ENCODE peak calls at places on chromosomes 3 and 15, in seven cellular contexts. One of them, this sample, is unnamed.
A peak's percentile ranks its signal among the peaks of the same experiment; 100 is the strongest.

GRCh38 chr15:59519329-59519728 is 81.3 kb downstream of the FAM81A start:
- DNase-seq in A549: no peak
- DNase-seq in HepG2: no peak
- DNase-seq in H1: no peak
- DNase-seq in endothelial cell of umbilical vein: no peak
- DNase-seq in HCT116: no peak
- DNase-seq in SK-N-SH: no peak
- DNase-seq in this sample: no peak

GRCh38 chr3:197333901-197334639 is 35.7 kb upstream of the DLG1 start:
- DNase-seq in A549: no peak
- DNase-seq in HepG2: no peak
- DNase-seq in H1: no peak
- DNase-seq in endothelial cell of umbilical vein: no peak
- DNase-seq in HCT116: no peak
- DNase-seq in SK-N-SH: no peak
- DNase-seq in this sample: no peak

GRCh38 chr3:143236226-143236964 is 116.8 kb downstream of the CHST2 start:
- DNase-seq in A549: no peak
- DNase-seq in HepG2: no peak
- DNase-seq in H1: no peak
- DNase-seq in endothelial cell of umbilical vein: peak; percentile 19
- DNase-seq in HCT116: no peak
- DNase-seq in SK-N-SH: no peak
- DNase-seq in this sample: peak; percentile 52

GRCh38 chr3:193831495-193832455 is 238.8 kb downstream of the OPA1 start:
- DNase-seq in A549: no peak
- DNase-seq in HepG2: no peak
- DNase-seq in H1: no peak
- DNase-seq in endothelial cell of umbilical vein: no peak
- DNase-seq in HCT116: no peak
- DNase-seq in SK-N-SH: no peak
- DNase-seq in this sample: peak; percentile 18

GRCh38 chr3:72976182-72976825 is 20.3 kb upstream of the PPP4R2 start:
- DNase-seq in A549: no peak
- DNase-seq in HepG2: no peak
- DNase-seq in H1: no peak
- DNase-seq in endothelial cell of umbilical vein: no peak
- DNase-seq in HCT116: no peak
- DNase-seq in SK-N-SH: no peak
- DNase-seq in this sample: peak; percentile 32

GRCh38 chr3:35829499-35829898 is 190.2 kb downstream of the ARPP21 start:
- DNase-seq in A549: peak; percentile 15
- DNase-seq in HepG2: peak; percentile 1
- DNase-seq in H1: no peak
- DNase-seq in endothelial cell of umbilical vein: no peak
- DNase-seq in HCT116: no peak
- DNase-seq in SK-N-SH: peak; percentile 7
- DNase-seq in this sample: no peak

GRCh38 chr3:110738531-110738930 is 333.1 kb upstream of the NECTIN3 start:
- DNase-seq in A549: no peak
- DNase-seq in HepG2: no peak
- DNase-seq in H1: no peak
- DNase-seq in endothelial cell of umbilical vein: no peak
- DNase-seq in HCT116: no peak
- DNase-seq in SK-N-SH: no peak
- DNase-seq in this sample: no peak

GRCh38 chr3:25665646-25666136 is 984 bp upstream of the TOP2B start:
- DNase-seq in A549: no peak
- DNase-seq in HepG2: no peak
- DNase-seq in H1: no peak
- DNase-seq in endothelial cell of umbilical vein: no peak
- DNase-seq in HCT116: no peak
- DNase-seq in SK-N-SH: no peak
- DNase-seq in this sample: peak; percentile 56

GRCh38 chr15:40871749-40872617 is 2.1 kb downstream of the RHOV start:
- DNase-seq in A549: no peak
- DNase-seq in HepG2: no peak
- DNase-seq in H1: no peak
- DNase-seq in endothelial cell of umbilical vein: no peak
- DNase-seq in HCT116: no peak
- DNase-seq in SK-N-SH: no peak
- DNase-seq in this sample: no peak

GRCh38 chr3:55620361-55621025 is 133.4 kb upstream of the WNT5A start:
- DNase-seq in A549: no peak
- DNase-seq in HepG2: no peak
- DNase-seq in H1: no peak
- DNase-seq in endothelial cell of umbilical vein: no peak
- DNase-seq in HCT116: no peak
- DNase-seq in SK-N-SH: no peak
- DNase-seq in this sample: no peak

DNA sequence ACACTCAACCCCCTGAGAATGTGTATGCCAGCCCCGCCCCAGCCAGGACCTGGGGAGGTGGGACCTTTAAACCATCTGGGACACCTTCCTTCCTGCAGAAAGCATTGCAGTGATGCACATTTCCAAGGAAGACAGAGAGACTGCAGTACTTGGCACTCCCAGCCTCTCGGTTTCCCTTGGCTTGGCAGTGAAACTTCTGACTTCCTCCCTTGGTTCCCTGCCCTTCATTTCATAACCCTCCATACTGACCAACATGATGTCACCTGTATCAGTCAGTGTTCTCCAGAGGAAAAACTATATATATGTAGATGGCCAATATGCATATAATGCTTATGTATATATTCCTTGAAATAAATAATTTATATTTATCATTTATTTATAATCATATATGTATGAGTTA is 103.2 kb downstream of the SST start:
- DNase-seq in A549: no peak
- DNase-seq in HepG2: no peak
- DNase-seq in H1: no peak
- DNase-seq in endothelial cell of umbilical vein: no peak
- DNase-seq in HCT116: no peak
- DNase-seq in SK-N-SH: no peak
- DNase-seq in this sample: no peak
- TF ChIP-seq MAX in A549: no peak
- TF ChIP-seq MAX in HepG2: no peak
- TF ChIP-seq MAX in H1: no peak
- TF ChIP-seq MAX in endothelial cell of umbilical vein: no peak
- TF ChIP-seq MAX in HCT116: no peak
- TF ChIP-seq MAX in SK-N-SH: no peak
- TF ChIP-seq MAX in this sample: no peak

DNA sequence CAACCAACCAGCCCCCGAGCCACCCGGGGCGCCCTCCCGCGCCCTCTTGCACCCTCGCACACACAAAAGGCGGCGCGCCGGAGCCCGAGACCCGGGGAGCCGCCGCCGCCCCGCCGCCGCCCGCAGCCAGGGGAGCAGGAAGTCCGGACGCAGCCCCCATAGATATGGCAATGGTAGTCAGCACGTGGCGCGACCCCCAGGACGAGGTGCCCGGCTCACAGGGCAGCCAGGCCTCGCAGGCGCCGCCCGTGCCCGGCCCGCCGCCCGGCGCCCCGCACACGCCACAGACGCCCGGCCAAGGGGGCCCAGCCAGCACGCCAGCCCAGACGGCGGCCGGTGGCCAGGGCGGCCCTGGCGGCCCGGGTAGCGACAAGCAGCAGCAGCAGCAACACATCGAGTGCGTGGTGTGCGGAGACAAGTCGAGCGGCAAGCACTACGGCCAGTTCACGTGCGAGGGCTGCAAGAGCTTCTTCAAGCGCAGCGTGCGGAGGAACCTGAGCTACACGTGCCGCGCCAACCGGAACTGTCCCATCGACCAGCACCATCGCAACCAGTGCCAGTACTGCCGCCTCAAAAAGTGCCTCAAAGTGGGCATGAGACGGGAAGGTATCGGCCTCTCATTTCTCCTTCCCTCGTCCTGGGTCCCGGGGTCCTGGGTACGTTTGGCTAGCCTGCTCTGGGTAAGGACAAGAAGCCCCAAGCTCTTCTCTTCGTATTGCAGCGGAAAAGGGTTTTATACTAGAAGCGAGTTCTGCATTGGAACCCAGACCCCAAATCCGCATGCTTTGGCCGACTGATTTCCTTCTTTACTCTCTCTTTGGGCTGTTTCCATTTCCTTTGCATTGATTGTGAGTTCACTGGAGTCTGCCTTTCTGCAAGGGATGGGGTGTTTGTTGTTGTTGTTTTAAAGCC is 1.7 kb downstream of the NR2F2 start:
- DNase-seq in A549: no peak
- DNase-seq in HepG2: no peak
- DNase-seq in H1: no peak
- DNase-seq in endothelial cell of umbilical vein: peak; percentile 40
- DNase-seq in HCT116: no peak
- DNase-seq in SK-N-SH: no peak
- DNase-seq in this sample: peak; percentile 89
- H3K4me3 ChIP-seq in A549: peak overlapping the region; percentile 71
- H3K4me3 ChIP-seq in HepG2: peak overlapping the region; percentile 68
- H3K4me3 ChIP-seq in H1: peak overlapping the region; percentile 56
- H3K4me3 ChIP-seq in endothelial cell of umbilical vein: peak overlapping the region; percentile 92
- H3K4me3 ChIP-seq in HCT116: peak overlapping the region; percentile 86
- H3K4me3 ChIP-seq in SK-N-SH: peak overlapping the region; percentile 70
- H3K4me3 ChIP-seq in this sample: peak overlapping the region; percentile 94

DNA sequence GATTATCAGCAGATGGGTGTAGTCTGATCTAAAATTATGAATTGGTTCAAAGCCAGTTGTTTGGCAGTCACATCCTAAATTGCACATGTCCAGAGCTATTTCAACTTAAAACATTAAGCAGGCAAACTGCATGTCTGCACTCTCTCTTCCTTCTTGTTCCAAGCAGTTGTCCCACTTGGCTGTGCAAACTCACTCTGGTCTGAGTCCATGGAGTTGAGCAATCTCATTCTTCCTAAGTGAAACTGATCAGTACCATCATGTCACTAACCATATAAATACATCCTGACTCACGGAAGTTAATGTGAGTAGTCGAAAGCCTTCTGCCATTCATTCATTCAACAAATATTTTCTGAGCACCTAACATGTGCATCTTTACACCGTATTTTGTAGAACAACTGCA is 353.0 kb downstream of the ROBO1 start:
- DNase-seq in A549: no peak
- DNase-seq in HepG2: no peak
- DNase-seq in H1: no peak
- DNase-seq in endothelial cell of umbilical vein: no peak
- DNase-seq in HCT116: no peak
- DNase-seq in SK-N-SH: no peak
- DNase-seq in this sample: no peak
- TF ChIP-seq MAX in A549: no peak
- TF ChIP-seq MAX in HepG2: no peak
- TF ChIP-seq MAX in H1: no peak
- TF ChIP-seq MAX in endothelial cell of umbilical vein: no peak
- TF ChIP-seq MAX in HCT116: no peak
- TF ChIP-seq MAX in SK-N-SH: no peak
- TF ChIP-seq MAX in this sample: no peak

GRCh38 chr15:65368300-65368617 is 9.5 kb downstream of the IGDCC3 start:
- DNase-seq in A549: no peak
- DNase-seq in HepG2: no peak
- DNase-seq in H1: peak; percentile 60
- DNase-seq in endothelial cell of umbilical vein: no peak
- DNase-seq in HCT116: no peak
- DNase-seq in SK-N-SH: peak; percentile 64
- DNase-seq in this sample: no peak
- H3K4me3 ChIP-seq in A549: no peak overlapping the region
- H3K4me3 ChIP-seq in HepG2: peak overlapping the region; percentile 19
- H3K4me3 ChIP-seq in H1: peak overlapping the region; percentile 27
- H3K4me3 ChIP-seq in endothelial cell of umbilical vein: no peak overlapping the region
- H3K4me3 ChIP-seq in HCT116: no peak overlapping the region
- H3K4me3 ChIP-seq in SK-N-SH: no peak overlapping the region
- H3K4me3 ChIP-seq in this sample: no peak overlapping the region

GRCh38 chr15:92654662-92655061 is 913 bp downstream of the FAM174B start:
- DNase-seq in A549: no peak
- DNase-seq in HepG2: no peak
- DNase-seq in H1: no peak
- DNase-seq in endothelial cell of umbilical vein: peak; percentile 44
- DNase-seq in HCT116: no peak
- DNase-seq in SK-N-SH: no peak
- DNase-seq in this sample: no peak
- TF ChIP-seq MAX in A549: no peak
- TF ChIP-seq MAX in HepG2: no peak
- TF ChIP-seq MAX in H1: no peak
- TF ChIP-seq MAX in endothelial cell of umbilical vein: no peak
- TF ChIP-seq MAX in HCT116: no peak
- TF ChIP-seq MAX in SK-N-SH: no peak
- TF ChIP-seq MAX in this sample: no peak

GRCh38 chr15:101201411-101202174 is 50.3 kb downstream of the CHSY1 start:
- DNase-seq in A549: peak; percentile 80
- DNase-seq in HepG2: no peak
- DNase-seq in H1: peak; percentile 41
- DNase-seq in endothelial cell of umbilical vein: peak; percentile 93
- DNase-seq in HCT116: peak; percentile 19
- DNase-seq in SK-N-SH: peak; percentile 75
- DNase-seq in this sample: peak; percentile 91

GRCh38 chr15:101200181-101200580 is 51.7 kb downstream of the CHSY1 start:
- DNase-seq in A549: no peak
- DNase-seq in HepG2: no peak
- DNase-seq in H1: no peak
- DNase-seq in endothelial cell of umbilical vein: no peak
- DNase-seq in HCT116: no peak
- DNase-seq in SK-N-SH: no peak
- DNase-seq in this sample: no peak

GRCh38 chr15:101194246-101195138 is 57.4 kb downstream of the CHSY1 start:
- DNase-seq in A549: no peak
- DNase-seq in HepG2: no peak
- DNase-seq in H1: no peak
- DNase-seq in endothelial cell of umbilical vein: no peak
- DNase-seq in HCT116: no peak
- DNase-seq in SK-N-SH: no peak
- DNase-seq in this sample: no peak

GRCh38 chr15:101198820-101199219 is 53.0 kb downstream of the CHSY1 start:
- DNase-seq in A549: no peak
- DNase-seq in HepG2: no peak
- DNase-seq in H1: no peak
- DNase-seq in endothelial cell of umbilical vein: no peak
- DNase-seq in HCT116: no peak
- DNase-seq in SK-N-SH: no peak
- DNase-seq in this sample: no peak

GRCh38 chr15:101198031-101198430 is 53.8 kb downstream of the CHSY1 start:
- DNase-seq in A549: no peak
- DNase-seq in HepG2: no peak
- DNase-seq in H1: no peak
- DNase-seq in endothelial cell of umbilical vein: no peak
- DNase-seq in HCT116: no peak
- DNase-seq in SK-N-SH: no peak
- DNase-seq in this sample: no peak
- H3K4me3 ChIP-seq in A549: no peak overlapping the region
- H3K4me3 ChIP-seq in HepG2: no peak overlapping the region
- H3K4me3 ChIP-seq in H1: no peak overlapping the region
- H3K4me3 ChIP-seq in endothelial cell of umbilical vein: no peak overlapping the region
- H3K4me3 ChIP-seq in HCT116: no peak overlapping the region
- H3K4me3 ChIP-seq in SK-N-SH: no peak overlapping the region
- H3K4me3 ChIP-seq in this sample: no peak overlapping the region

GRCh38 chr3:9912294-9912935 is 4.5 kb upstream of the IL17RC start:
- DNase-seq in A549: no peak
- DNase-seq in HepG2: no peak
- DNase-seq in H1: no peak
- DNase-seq in endothelial cell of umbilical vein: no peak
- DNase-seq in HCT116: no peak
- DNase-seq in SK-N-SH: no peak
- DNase-seq in this sample: peak; percentile 92
- TF ChIP-seq MAX in A549: no peak
- TF ChIP-seq MAX in HepG2: no peak
- TF ChIP-seq MAX in H1: no peak
- TF ChIP-seq MAX in endothelial cell of umbilical vein: no peak
- TF ChIP-seq MAX in HCT116: no peak
- TF ChIP-seq MAX in SK-N-SH: no peak
- TF ChIP-seq MAX in this sample: no peak

This sample was measured in NB4.